ENCODE peak calls at places on chromosomes 2 and 18, in four cellular contexts. M is WERI-Rb-1, P is GM13976, F is coronary artery. W is an unnamed sample.

GRCh38 chr18:3305354-3305762 is 43.4 kb downstream of the MYL12B start:
- DNase-seq in P (no peak), M (no peak), F (no peak), W (no peak)

GRCh38 chr2:216339456-216340279 is 32.6 kb downstream of the MARCHF4 start:
- DNase-seq in F (no peak), M (peak; percentile 76), P (no peak), W (no peak)

GRCh38 chr2:179818546-179818945 is 42.9 kb downstream of the ZNF385B start:
- DNase-seq in P (no peak), M (no peak), F (no peak), W (no peak)

GRCh38 chr18:35592298-35592697 is 10.8 kb downstream of the GALNT1 start:
- DNase-seq in F (no peak), P (peak; percentile 47), M (no peak), W (peak; percentile 68)

GRCh38 chr2:190359896-190360376 is 16.5 kb downstream of the INPP1 start:
- DNase-seq in P (peak; percentile 36), M (no peak), F (no peak), W (peak; percentile 37)

GRCh38 chr18:59893971-59894370 is 5.8 kb upstream of the PMAIP1 start:
- DNase-seq in P (no peak), F (no peak), M (no peak), W (no peak)

GRCh38 chr18:48826271-48826670 is 124.5 kb downstream of the SMAD7 start:
- DNase-seq in P (no peak), M (peak; percentile 4), F (peak; percentile 71), W (no peak)

GRCh38 chr2:112314856-112315255 is 39.5 kb downstream of the ZC3H6 start:
- DNase-seq in M (no peak), P (no peak), F (no peak), W (no peak)

GRCh38 chr2:70083344-70084156 is 3.7 kb upstream of the PCBP1 start:
- DNase-seq in M (no peak), F (no peak), P (peak; percentile 68), W (peak; percentile 71)

GRCh38 chr18:74513883-74514205 is 17.7 kb downstream of the CNDP2 start:
- DNase-seq in M (no peak), P (no peak), F (no peak), W (no peak)

GRCh38 chr2:9335322-9335754 is 88.0 kb downstream of the ITGB1BP1 start:
- DNase-seq in P (no peak), M (no peak), F (no peak), W (no peak)

GRCh38 chr18:72460210-72460680 is 83.9 kb downstream of the CBLN2 start:
- DNase-seq in M (no peak), F (no peak), P (no peak), W (no peak)

DNA sequence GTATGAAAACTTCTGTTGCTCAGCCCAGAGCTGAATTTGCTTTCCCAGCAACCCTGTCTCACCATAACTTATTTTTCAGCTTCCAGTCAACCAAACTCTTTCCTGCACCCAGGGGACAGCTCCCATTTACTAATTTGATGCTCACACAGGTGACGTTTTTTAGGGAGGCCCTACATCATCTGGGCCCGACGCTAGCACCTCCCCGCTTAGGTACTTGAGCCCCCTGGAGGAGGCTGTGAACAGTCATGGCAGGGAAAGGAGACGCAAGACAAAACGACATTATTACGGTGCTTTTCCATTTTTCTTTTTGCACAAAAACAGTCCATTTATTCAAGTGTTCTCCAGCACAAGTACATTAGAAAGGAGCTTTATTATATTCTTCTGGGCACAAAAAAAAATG is 59.2 kb upstream of the POMC start:
- DNase-seq in M (no peak), P (no peak), F (no peak), W (no peak)
- TF ChIP-seq CTCF in M (no peak), P (no peak), F (no peak), W (no peak)

GRCh38 chr2:52416340-52416739 is 1351.3 kb upstream of the CHAC2 start:
- DNase-seq in M (no peak), F (no peak), P (no peak), W (no peak)
- TF ChIP-seq CTCF in M (no peak), F (no peak), P (no peak), W (no peak)

GRCh38 chr18:26652501-26652900 is 104.1 kb upstream of the KCTD1 start:
- DNase-seq in M (no peak), F (no peak), P (no peak), W (no peak)

GRCh38 chr18:26655614-26656400 is 107.5 kb upstream of the KCTD1 start:
- DNase-seq in F (peak; percentile 77), M (peak; percentile 68), P (no peak), W (no peak)

GRCh38 chr18:26656401-26656943 is 108.1 kb upstream of the KCTD1 start:
- DNase-seq in P (no peak), M (no peak), F (no peak), W (no peak)

GRCh38 chr18:26655010-26655613 is 106.8 kb upstream of the KCTD1 start:
- DNase-seq in M (no peak), F (no peak), P (no peak), W (no peak)

GRCh38 chr18:26654173-26655009 is 106.0 kb upstream of the KCTD1 start:
- DNase-seq in P (no peak), F (no peak), M (no peak), W (no peak)
- TF ChIP-seq CTCF in P (no peak), F (no peak), M (no peak), W (no peak)

GRCh38 chr18:50359806-50360205 is 15.0 kb upstream of the SKA1 start:
- DNase-seq in M (no peak), F (no peak), P (no peak), W (no peak)

GRCh38 chr18:50350699-50351098 is 24.1 kb upstream of the SKA1 start:
- DNase-seq in F (no peak), M (no peak), P (no peak), W (no peak)

GRCh38 chr18:50358844-50359243 is 16.0 kb upstream of the SKA1 start:
- DNase-seq in P (no peak), M (no peak), F (no peak), W (no peak)

DNA sequence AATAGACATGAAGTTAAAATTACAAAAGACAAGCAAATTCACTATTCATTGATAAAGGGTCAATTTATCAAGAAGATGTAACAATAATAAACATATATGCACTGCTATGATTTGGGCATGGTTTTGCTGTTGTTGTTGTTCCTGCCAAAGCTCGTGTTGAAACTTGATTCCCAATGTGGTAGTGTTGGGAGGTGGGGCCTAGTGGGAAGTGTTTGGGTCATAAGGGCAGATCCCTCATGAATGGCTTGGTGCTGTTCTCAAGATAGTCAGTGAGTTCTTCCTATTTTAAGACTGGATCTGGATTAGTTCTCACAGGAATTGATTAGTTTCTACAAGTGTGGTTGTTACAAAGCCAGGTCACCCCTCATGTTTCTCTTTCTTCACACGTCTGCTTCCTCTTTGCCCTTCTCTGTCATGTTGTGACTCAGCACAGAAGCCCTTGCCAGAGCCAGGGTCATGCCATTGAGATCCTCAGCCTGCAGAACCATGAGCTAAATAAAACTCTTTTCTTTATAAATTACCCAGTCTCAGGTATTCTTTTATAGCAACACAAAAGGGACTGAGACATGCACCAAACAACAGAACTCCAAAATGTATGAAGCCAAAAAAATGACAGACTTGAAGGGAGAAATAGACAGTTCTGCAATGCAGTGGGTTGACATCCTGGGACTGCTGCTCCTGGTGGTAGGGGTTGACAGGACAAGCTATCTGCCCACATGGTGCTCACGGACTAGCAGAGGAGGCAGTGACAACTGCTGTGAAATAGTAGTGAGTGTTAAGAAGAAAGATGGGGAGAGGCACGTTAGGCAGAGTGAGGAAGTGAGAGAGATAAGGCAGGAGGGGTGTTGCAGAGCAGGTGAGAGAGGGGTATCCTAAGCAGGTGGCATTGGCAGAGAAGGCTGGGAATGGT is 18.6 kb upstream of the SKA1 start:
- DNase-seq in P (peak; percentile 36), M (no peak), F (no peak), W (peak; percentile 47)
- TF ChIP-seq CTCF in P (peak; percentile 29), M (peak; percentile 37), F (no peak), W (no peak)